ENCODE peak calls at places on chromosomes 12 and 14, in eight cellular contexts. C, V, Q, T, H, P, W and D are unnamed samples. For H3K4me1, the result is how much of the 10 kb centered on the place peaks cover.

GRCh38 chr12:71948390-71948789 is 9.7 kb downstream of the TPH2 start:
- DNase-seq in C (no peak), V (no peak), Q (no peak), T (no peak), H (no peak), P (no peak), W (no peak), D (no peak)

GRCh38 chr12:72346331-72346944 is 74.3 kb downstream of the TRHDE start:
- DNase-seq in C (peak), V (peak), Q (no peak), T (peak), H (no peak), P (peak), W (peak), D (peak)

GRCh38 chr12:90854136-90854689 is 100.8 kb downstream of the CCER1 start:
- DNase-seq in C (peak), V (no peak), Q (no peak), T (peak), H (no peak), P (peak), W (peak), D (no peak)

GRCh38 chr12:99232324-99232723 is 415.2 kb upstream of the GARIN6 start:
- DNase-seq in C (no peak), V (no peak), Q (no peak), T (no peak), H (no peak), P (no peak), W (no peak), D (no peak)

GRCh38 chr12:106127289-106128126 is 11.2 kb downstream of the NUAK1 start:
- DNase-seq in C (peak), V (no peak), Q (no peak), T (no peak), H (no peak), P (peak), W (no peak), D (no peak)

GRCh38 chr14:105484997-105485393 is 1.7 kb upstream of the CRIP1 start:
- DNase-seq in C (no peak), V (no peak), Q (no peak), T (no peak), H (no peak), P (no peak), W (no peak), D (no peak)

GRCh38 chr14:62329427-62329826 is 567.2 kb downstream of the SNAPC1 start:
- DNase-seq in C (peak), V (no peak), Q (no peak), T (no peak), H (no peak), P (no peak), W (no peak), D (no peak)

GRCh38 chr14:64764641-64765520 is 60.7 kb downstream of the PLEKHG3 start:
- DNase-seq in C (peak), V (peak), Q (peak), T (peak), H (no peak), P (peak), W (peak), D (peak)

GRCh38 chr14:42980419-42980818 is 1373.7 kb downstream of the LRFN5 start:
- DNase-seq in C (no peak), V (no peak), Q (no peak), T (no peak), H (no peak), P (no peak), W (no peak), D (no peak)

GRCh38 chr14:33602396-33602795 is 348.5 kb downstream of the EGLN3 start:
- DNase-seq in C (no peak), V (no peak), Q (no peak), T (no peak), H (no peak), P (no peak), W (no peak), D (no peak)

GRCh38 chr14:68168460-68169109 is 349.0 kb downstream of the RAD51B start:
- DNase-seq in C (no peak), V (no peak), Q (no peak), T (no peak), H (no peak), P (no peak), W (no peak), D (no peak)

GRCh38 chr12:48788852-48789775 is at the start of gene ADCY6:
- DNase-seq in C (peak), V (peak), Q (peak), T (peak), H (no peak), P (peak), W (peak), D (peak)

GRCh38 chr12:132606466-132606865 is 3.9 kb downstream of the LRCOL1 start:
- DNase-seq in C (no peak), V (no peak), Q (no peak), T (no peak), H (no peak), P (no peak), W (no peak), D (no peak)

GRCh38 chr12:30822385-30823139 is 67.8 kb upstream of the CAPRIN2 start:
- DNase-seq in C (peak), V (peak), Q (peak), T (peak), H (no peak), P (no peak), W (peak), D (peak)

GRCh38 chr12:115370650-115371049 is 686.7 kb upstream of the TBX3 start:
- DNase-seq in C (no peak), V (no peak), Q (no peak), T (no peak), H (no peak), P (no peak), W (no peak), D (no peak)

GRCh38 chr12:113887906-113888305 is 78.2 kb downstream of the RBM19 start:
- DNase-seq in C (no peak), V (no peak), Q (no peak), T (no peak), H (no peak), P (peak), W (no peak), D (no peak)

GRCh38 chr14:95529242-95529641 is 5.6 kb upstream of the GLRX5 start:
- DNase-seq in C (no peak), V (no peak), Q (no peak), T (no peak), H (no peak), P (no peak), W (no peak), D (no peak)

GRCh38 chr12:108548954-108549521 is 11.9 kb downstream of the SART3 start:
- DNase-seq in C (no peak), V (no peak), Q (no peak), T (no peak), H (no peak), P (no peak), W (no peak), D (no peak)
- TF ChIP-seq POLR2A in C (no peak), V (no peak), Q (no peak), T (no peak), H (no peak), P (no peak), W (no peak), D (no peak)

GRCh38 chr12:57479043-57479375 is 657 bp downstream of the ARHGAP9 start:
- DNase-seq in C (no peak), V (no peak), Q (no peak), T (no peak), H (no peak), P (no peak), W (no peak), D (peak)

GRCh38 chr12:57476162-57476992 is 3.3 kb downstream of the ARHGAP9 start:
- DNase-seq in C (no peak), V (peak), Q (no peak), T (no peak), H (no peak), P (no peak), W (no peak), D (peak)

GRCh38 chr12:57477710-57478681 is 1.7 kb downstream of the ARHGAP9 start:
- DNase-seq in C (peak), V (no peak), Q (peak), T (peak), H (no peak), P (no peak), W (no peak), D (peak)

GRCh38 chr12:57475271-57476161 is 4.2 kb downstream of the ARHGAP9 start:
- DNase-seq in C (no peak), V (no peak), Q (no peak), T (peak), H (no peak), P (no peak), W (no peak), D (no peak)

GRCh38 chr12:57476993-57477709 is 2.5 kb downstream of the ARHGAP9 start:
- DNase-seq in C (no peak), V (no peak), Q (no peak), T (no peak), H (no peak), P (no peak), W (no peak), D (peak)
- H3K4me1 ChIP-seq in C (under half), V (under half), Q (under half), T (under half), H (under half), P (under half), W (under half), D (under half)

DNA sequence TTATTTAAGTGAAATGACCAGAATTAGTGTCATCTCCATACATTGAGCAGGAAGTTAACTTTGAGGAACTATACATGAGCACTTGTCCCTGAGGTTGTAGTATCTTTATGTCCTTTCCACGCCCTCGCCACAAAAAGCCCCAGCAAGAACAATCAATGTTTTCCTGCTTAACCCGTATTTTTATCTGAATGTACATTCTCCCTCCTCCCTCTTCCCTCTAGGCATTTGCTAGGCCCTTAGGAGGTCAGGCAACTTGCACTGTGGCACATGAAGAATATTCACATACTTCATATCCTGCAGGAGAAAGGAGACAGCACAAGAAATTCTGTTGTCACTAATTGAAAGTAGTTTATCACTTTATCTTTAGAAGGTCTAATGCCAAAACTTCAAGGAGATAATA is 18.1 kb upstream of the DUSP6 start:
- DNase-seq in C (no peak), V (no peak), Q (no peak), T (no peak), H (no peak), P (no peak), W (no peak), D (no peak)
- H3K4me3 ChIP-seq in C (no peak), V (no peak), Q (no peak), T (no peak), H (no peak), P (no peak), W (no peak), D (no peak)

GRCh38 chr14:23285530-23286019 is 357 bp downstream of the HOMEZ start:
- DNase-seq in C (no peak), V (no peak), Q (no peak), T (peak), H (no peak), P (no peak), W (peak), D (no peak)
- TF ChIP-seq POLR2A in C (no peak), V (no peak), Q (no peak), T (no peak), H (no peak), P (no peak), W (no peak), D (no peak)

GRCh38 chr12:100365411-100365810 is 8.5 kb downstream of the SLC17A8 start:
- DNase-seq in C (no peak), V (no peak), Q (no peak), T (no peak), H (no peak), P (no peak), W (no peak), D (no peak)

GRCh38 chr12:100359822-100360221 is 2.9 kb downstream of the SLC17A8 start:
- DNase-seq in C (peak), V (no peak), Q (no peak), T (no peak), H (no peak), P (no peak), W (no peak), D (no peak)

GRCh38 chr12:100368066-100368465 is 11.2 kb downstream of the SLC17A8 start:
- DNase-seq in C (no peak), V (no peak), Q (no peak), T (no peak), H (no peak), P (no peak), W (no peak), D (no peak)

GRCh38 chr12:100360450-100360849 is 3.6 kb downstream of the SLC17A8 start:
- DNase-seq in C (no peak), V (no peak), Q (no peak), T (no peak), H (no peak), P (no peak), W (no peak), D (no peak)

GRCh38 chr12:100364334-100364733 is 7.5 kb downstream of the SLC17A8 start:
- DNase-seq in C (no peak), V (no peak), Q (no peak), T (no peak), H (no peak), P (no peak), W (no peak), D (no peak)
- H3K4me1 ChIP-seq in C (under half), V (under half), Q (under half), T (under half), H (under half), P (under half), W (under half), D (under half)